ENCODE peak calls at places on chromosome 10, in six cellular contexts. One of them, this sample, is unnamed.
A peak's percentile ranks its signal among the peaks of the same experiment; 100 is the strongest.

GRCh38 chr10:129047001-129047400 is 420.0 kb upstream of the MGMT start:
- DNase-seq in foreskin fibroblast: no peak
- DNase-seq in transverse colon: no peak
- DNase-seq in osteoblast: no peak
- DNase-seq in epithelial cell of esophagus: no peak
- DNase-seq in kidney epithelial cell: no peak
- DNase-seq in this sample: no peak

GRCh38 chr10:130042386-130042785 is 68.2 kb downstream of the C10orf143 start:
- DNase-seq in foreskin fibroblast: no peak
- DNase-seq in transverse colon: no peak
- DNase-seq in osteoblast: no peak
- DNase-seq in epithelial cell of esophagus: no peak
- DNase-seq in kidney epithelial cell: no peak
- DNase-seq in this sample: no peak

GRCh38 chr10:90363799-90364483 is 493.9 kb downstream of the HTR7 start:
- DNase-seq in foreskin fibroblast: no peak
- DNase-seq in transverse colon: no peak
- DNase-seq in osteoblast: no peak
- DNase-seq in epithelial cell of esophagus: no peak
- DNase-seq in kidney epithelial cell: no peak
- DNase-seq in this sample: no peak

GRCh38 chr10:78255796-78256638 is 222.4 kb downstream of the RPS24 start:
- DNase-seq in foreskin fibroblast: peak; percentile 97
- DNase-seq in transverse colon: peak; percentile 21
- DNase-seq in osteoblast: peak; percentile 96
- DNase-seq in epithelial cell of esophagus: peak; percentile 90
- DNase-seq in kidney epithelial cell: peak; percentile 98
- DNase-seq in this sample: peak; percentile 91

GRCh38 chr10:6033954-6034353 is 28.2 kb downstream of the IL2RA start:
- DNase-seq in foreskin fibroblast: no peak
- DNase-seq in transverse colon: no peak
- DNase-seq in osteoblast: no peak
- DNase-seq in epithelial cell of esophagus: no peak
- DNase-seq in kidney epithelial cell: no peak
- DNase-seq in this sample: no peak

GRCh38 chr10:129970404-129971364 is 6.6 kb upstream of the EBF3 start:
- DNase-seq in foreskin fibroblast: no peak
- DNase-seq in transverse colon: no peak
- DNase-seq in osteoblast: peak; percentile 94
- DNase-seq in epithelial cell of esophagus: no peak
- DNase-seq in kidney epithelial cell: no peak
- DNase-seq in this sample: no peak

GRCh38 chr10:47098964-47099363 is 187.7 kb downstream of the PTPN20 start:
- DNase-seq in foreskin fibroblast: no peak
- DNase-seq in transverse colon: no peak
- DNase-seq in osteoblast: peak; percentile 30
- DNase-seq in epithelial cell of esophagus: no peak
- DNase-seq in kidney epithelial cell: no peak
- DNase-seq in this sample: no peak

GRCh38 chr10:5932345-5932744 is 42.3 kb downstream of the FBH1 start:
- DNase-seq in foreskin fibroblast: no peak
- DNase-seq in transverse colon: no peak
- DNase-seq in osteoblast: no peak
- DNase-seq in epithelial cell of esophagus: no peak
- DNase-seq in kidney epithelial cell: no peak
- DNase-seq in this sample: no peak

GRCh38 chr10:131676971-131677421 is 223.8 kb upstream of the PPP2R2D start:
- DNase-seq in foreskin fibroblast: no peak
- DNase-seq in transverse colon: no peak
- DNase-seq in osteoblast: peak; percentile 68
- DNase-seq in epithelial cell of esophagus: no peak
- DNase-seq in kidney epithelial cell: no peak
- DNase-seq in this sample: no peak

GRCh38 chr10:11757452-11757819 is 15.3 kb downstream of the ECHDC3 start:
- DNase-seq in foreskin fibroblast: peak; percentile 90
- DNase-seq in transverse colon: no peak
- DNase-seq in osteoblast: peak; percentile 89
- DNase-seq in epithelial cell of esophagus: peak; percentile 97
- DNase-seq in kidney epithelial cell: no peak
- DNase-seq in this sample: peak; percentile 87

GRCh38 chr10:30436688-30437038 is 2.7 kb downstream of the MAP3K8 start:
- DNase-seq in foreskin fibroblast: no peak
- DNase-seq in transverse colon: no peak
- DNase-seq in osteoblast: no peak
- DNase-seq in epithelial cell of esophagus: no peak
- DNase-seq in kidney epithelial cell: no peak
- DNase-seq in this sample: no peak

GRCh38 chr10:108789911-108790310 is 1133.4 kb downstream of the XPNPEP1 start:
- DNase-seq in foreskin fibroblast: peak; percentile 38
- DNase-seq in transverse colon: no peak
- DNase-seq in osteoblast: no peak
- DNase-seq in epithelial cell of esophagus: peak; percentile 68
- DNase-seq in kidney epithelial cell: peak; percentile 58
- DNase-seq in this sample: peak; percentile 40

GRCh38 chr10:71832967-71833366 is 18.1 kb downstream of the PSAP start:
- DNase-seq in foreskin fibroblast: no peak
- DNase-seq in transverse colon: no peak
- DNase-seq in osteoblast: no peak
- DNase-seq in epithelial cell of esophagus: no peak
- DNase-seq in kidney epithelial cell: no peak
- DNase-seq in this sample: no peak

GRCh38 chr10:35843524-35844171 is 201.6 kb upstream of the FZD8 start:
- DNase-seq in foreskin fibroblast: no peak
- DNase-seq in transverse colon: no peak
- DNase-seq in osteoblast: no peak
- DNase-seq in epithelial cell of esophagus: no peak
- DNase-seq in kidney epithelial cell: no peak
- DNase-seq in this sample: no peak

GRCh38 chr10:69124558-69125121 is 662 bp downstream of the VPS26A start:
- DNase-seq in foreskin fibroblast: peak; percentile 50
- DNase-seq in transverse colon: peak; percentile 72
- DNase-seq in osteoblast: peak; percentile 86
- DNase-seq in epithelial cell of esophagus: peak; percentile 81
- DNase-seq in kidney epithelial cell: no peak
- DNase-seq in this sample: peak; percentile 66

GRCh38 chr10:13877154-13877909 is 290.6 kb downstream of the PRPF18 start:
- DNase-seq in foreskin fibroblast: peak; percentile 62
- DNase-seq in transverse colon: no peak
- DNase-seq in osteoblast: peak; percentile 90
- DNase-seq in epithelial cell of esophagus: no peak
- DNase-seq in kidney epithelial cell: no peak
- DNase-seq in this sample: no peak

GRCh38 chr10:120977892-120978291 is 126.7 kb downstream of the WDR11 start:
- DNase-seq in foreskin fibroblast: no peak
- DNase-seq in transverse colon: no peak
- DNase-seq in osteoblast: no peak
- DNase-seq in epithelial cell of esophagus: no peak
- DNase-seq in kidney epithelial cell: no peak
- DNase-seq in this sample: no peak

GRCh38 chr10:60098676-60099601 is 192.6 kb upstream of the CCDC6 start:
- DNase-seq in foreskin fibroblast: no peak
- DNase-seq in transverse colon: no peak
- DNase-seq in osteoblast: no peak
- DNase-seq in epithelial cell of esophagus: peak; percentile 26
- DNase-seq in kidney epithelial cell: no peak
- DNase-seq in this sample: peak; percentile 23
- TF ChIP-seq CTCF in foreskin fibroblast: no peak
- TF ChIP-seq CTCF in transverse colon: peak; percentile 8
- TF ChIP-seq CTCF in osteoblast: peak; percentile 46
- TF ChIP-seq CTCF in epithelial cell of esophagus: peak; percentile 27
- TF ChIP-seq CTCF in kidney epithelial cell: peak; percentile 34
- TF ChIP-seq CTCF in this sample: peak; percentile 17

GRCh38 chr10:67851229-67851628 is 13.2 kb upstream of the DNAJC12 start:
- DNase-seq in foreskin fibroblast: no peak
- DNase-seq in transverse colon: no peak
- DNase-seq in osteoblast: no peak
- DNase-seq in epithelial cell of esophagus: no peak
- DNase-seq in kidney epithelial cell: no peak
- DNase-seq in this sample: no peak

GRCh38 chr10:67853512-67853911 is 15.5 kb upstream of the DNAJC12 start:
- DNase-seq in foreskin fibroblast: no peak
- DNase-seq in transverse colon: no peak
- DNase-seq in osteoblast: no peak
- DNase-seq in epithelial cell of esophagus: no peak
- DNase-seq in kidney epithelial cell: no peak
- DNase-seq in this sample: no peak

DNA sequence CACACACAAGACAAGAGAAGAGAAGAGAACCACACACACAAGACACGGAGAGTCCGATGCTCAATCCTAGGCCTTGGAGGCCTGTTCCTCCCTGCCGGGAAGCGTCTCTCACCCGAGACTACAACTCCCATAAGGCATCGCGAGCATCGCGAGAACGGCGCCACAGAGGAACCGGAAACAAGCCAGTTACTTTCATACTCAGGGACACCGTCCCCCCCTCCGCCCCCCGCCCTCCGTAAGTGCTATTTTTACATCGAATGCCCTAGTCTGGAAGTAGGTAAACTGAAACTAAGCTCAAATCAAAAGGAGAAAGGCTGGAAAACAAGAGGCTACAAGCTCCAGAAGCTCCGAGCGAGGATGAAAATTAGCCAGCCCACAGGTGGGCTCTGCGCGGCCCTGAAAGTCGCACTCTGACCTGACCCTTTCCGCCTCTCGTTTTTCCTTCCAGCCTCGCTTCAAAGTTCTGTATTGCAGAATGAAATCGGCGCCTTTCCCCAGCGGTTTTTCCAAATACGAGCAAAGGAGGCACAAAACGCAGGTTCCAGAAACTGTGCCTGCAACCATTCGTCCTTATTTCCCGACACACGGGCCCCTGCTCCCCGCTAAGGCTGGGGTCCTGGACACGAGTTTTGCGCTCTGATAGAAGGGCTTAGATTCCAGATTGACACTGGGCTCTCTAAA is 11.5 kb upstream of the DNAJC12 start:
- DNase-seq in foreskin fibroblast: peak; percentile 89
- DNase-seq in transverse colon: peak; percentile 97
- DNase-seq in osteoblast: peak; percentile 96
- DNase-seq in epithelial cell of esophagus: peak; percentile 91
- DNase-seq in kidney epithelial cell: peak; percentile 80
- DNase-seq in this sample: peak; percentile 94
- TF ChIP-seq CTCF in foreskin fibroblast: no peak
- TF ChIP-seq CTCF in transverse colon: no peak
- TF ChIP-seq CTCF in osteoblast: no peak
- TF ChIP-seq CTCF in epithelial cell of esophagus: no peak
- TF ChIP-seq CTCF in kidney epithelial cell: no peak
- TF ChIP-seq CTCF in this sample: no peak

GRCh38 chr10:93594518-93594917 is 6.5 kb downstream of the RBP4 start:
- DNase-seq in foreskin fibroblast: no peak
- DNase-seq in transverse colon: no peak
- DNase-seq in osteoblast: no peak
- DNase-seq in epithelial cell of esophagus: no peak
- DNase-seq in kidney epithelial cell: no peak
- DNase-seq in this sample: no peak
- TF ChIP-seq CTCF in foreskin fibroblast: no peak
- TF ChIP-seq CTCF in transverse colon: no peak
- TF ChIP-seq CTCF in osteoblast: no peak
- TF ChIP-seq CTCF in epithelial cell of esophagus: no peak
- TF ChIP-seq CTCF in kidney epithelial cell: no peak
- TF ChIP-seq CTCF in this sample: no peak

DNA sequence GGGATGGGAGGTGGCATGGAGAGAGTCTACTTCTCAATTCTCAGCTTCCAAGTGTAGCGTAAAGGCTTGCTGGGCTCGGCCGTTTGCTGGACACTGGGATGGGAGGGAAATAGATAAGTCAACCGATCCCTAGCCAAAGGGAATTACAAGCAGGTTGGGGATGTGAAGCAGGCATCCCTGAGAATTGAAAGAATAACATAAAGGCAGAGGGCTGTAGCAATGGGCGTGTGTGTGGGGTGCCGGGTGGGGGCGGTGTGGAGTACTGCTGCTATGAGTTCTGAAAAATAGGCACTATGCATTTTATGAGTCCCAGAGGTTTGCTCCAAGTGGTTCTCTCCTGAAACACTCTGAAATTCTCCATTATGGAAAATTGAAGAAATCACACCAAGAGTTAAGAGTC is 65.3 kb downstream of the ADRA2A start:
- DNase-seq in foreskin fibroblast: no peak
- DNase-seq in transverse colon: no peak
- DNase-seq in osteoblast: no peak
- DNase-seq in epithelial cell of esophagus: no peak
- DNase-seq in kidney epithelial cell: no peak
- DNase-seq in this sample: no peak
- TF ChIP-seq CTCF in foreskin fibroblast: no peak
- TF ChIP-seq CTCF in transverse colon: no peak
- TF ChIP-seq CTCF in osteoblast: no peak
- TF ChIP-seq CTCF in epithelial cell of esophagus: no peak
- TF ChIP-seq CTCF in kidney epithelial cell: no peak
- TF ChIP-seq CTCF in this sample: no peak

DNA sequence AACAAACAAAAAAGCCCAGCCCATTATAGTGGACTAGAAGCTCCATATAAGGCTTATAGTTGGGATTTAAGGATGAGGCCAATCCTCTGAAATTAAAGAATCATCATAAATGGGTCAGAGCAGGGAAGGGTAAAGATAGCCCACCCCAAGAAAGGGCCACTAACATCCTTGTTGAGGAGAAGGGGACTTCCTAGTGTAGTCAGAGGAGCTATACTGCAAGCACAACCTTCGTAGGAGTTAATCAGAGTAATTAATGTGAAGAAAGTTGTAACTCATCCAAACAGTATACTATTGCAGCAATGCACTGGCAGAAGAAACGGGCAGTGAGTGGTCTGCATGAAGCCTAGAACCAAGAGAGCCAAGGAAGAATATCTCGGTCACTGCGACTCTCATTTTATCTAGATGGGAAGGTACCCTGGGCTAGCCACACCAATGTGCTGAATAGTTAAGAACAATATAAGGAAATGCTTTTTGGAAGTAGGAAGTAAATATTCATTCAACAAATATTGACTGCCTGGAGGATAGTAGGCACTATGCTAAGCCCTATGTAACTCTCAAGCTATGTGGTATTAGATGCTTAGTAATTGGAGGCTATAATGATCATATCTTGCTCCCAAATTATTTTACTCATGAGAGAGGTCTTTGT is 13.3 kb downstream of the OTUD1 start:
- DNase-seq in foreskin fibroblast: no peak
- DNase-seq in transverse colon: no peak
- DNase-seq in osteoblast: no peak
- DNase-seq in epithelial cell of esophagus: no peak
- DNase-seq in kidney epithelial cell: no peak
- DNase-seq in this sample: no peak
- TF ChIP-seq CTCF in foreskin fibroblast: no peak
- TF ChIP-seq CTCF in transverse colon: no peak
- TF ChIP-seq CTCF in osteoblast: no peak
- TF ChIP-seq CTCF in epithelial cell of esophagus: no peak
- TF ChIP-seq CTCF in kidney epithelial cell: no peak
- TF ChIP-seq CTCF in this sample: no peak

DNA sequence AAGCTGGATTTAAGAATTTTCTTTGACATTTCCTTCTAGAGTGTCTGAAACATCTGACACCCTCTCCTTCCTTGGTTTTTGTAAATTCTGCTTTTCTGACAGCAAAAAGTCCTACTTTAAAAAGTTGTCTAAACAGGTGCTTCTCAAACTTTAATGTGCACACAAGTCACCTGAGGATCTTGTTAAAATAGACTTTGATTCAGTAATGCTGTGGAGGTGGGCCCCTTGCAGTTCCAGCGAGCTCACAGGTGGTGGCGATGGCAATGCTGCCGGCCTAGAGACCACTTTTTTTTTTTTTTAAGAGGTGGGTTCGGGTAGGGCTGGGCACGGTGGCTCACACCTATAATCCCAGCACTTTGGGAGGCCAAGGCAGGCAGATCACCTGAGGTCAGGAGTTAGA is 77.1 kb downstream of the ABCC2 start:
- DNase-seq in foreskin fibroblast: no peak
- DNase-seq in transverse colon: no peak
- DNase-seq in osteoblast: peak; percentile 53
- DNase-seq in epithelial cell of esophagus: no peak
- DNase-seq in kidney epithelial cell: no peak
- DNase-seq in this sample: peak; percentile 13
- TF ChIP-seq CTCF in foreskin fibroblast: peak; percentile 10
- TF ChIP-seq CTCF in transverse colon: peak; percentile 14
- TF ChIP-seq CTCF in osteoblast: peak; percentile 32
- TF ChIP-seq CTCF in epithelial cell of esophagus: peak; percentile 19
- TF ChIP-seq CTCF in kidney epithelial cell: peak; percentile 48
- TF ChIP-seq CTCF in this sample: no peak

GRCh38 chr10:70331486-70332268 is 47.9 kb upstream of the NPFFR1 start:
- DNase-seq in foreskin fibroblast: peak; percentile 93
- DNase-seq in transverse colon: peak; percentile 32
- DNase-seq in osteoblast: peak; percentile 97
- DNase-seq in epithelial cell of esophagus: peak; percentile 94
- DNase-seq in kidney epithelial cell: peak; percentile 97
- DNase-seq in this sample: peak; percentile 98
- TF ChIP-seq CTCF in foreskin fibroblast: peak; percentile 24
- TF ChIP-seq CTCF in transverse colon: no peak
- TF ChIP-seq CTCF in osteoblast: peak; percentile 38
- TF ChIP-seq CTCF in epithelial cell of esophagus: peak; percentile 10
- TF ChIP-seq CTCF in kidney epithelial cell: peak; percentile 18
- TF ChIP-seq CTCF in this sample: no peak

This sample was measured in MCF 10A.